ENCODE peak calls at places on chromosomes 7 and 10, in four cellular contexts. Z is body of pancreas, Q is breast epithelium, E is heart left ventricle. R is an unnamed sample.

GRCh38 chr7:101031082-101031481 is 11.2 kb downstream of the MUC17 start:
- DNase-seq in Z (no peak), Q (no peak), E (no peak), R (no peak)

GRCh38 chr7:20444041-20444440 is 113.3 kb downstream of the ITGB8 start:
- DNase-seq in Z (no peak), Q (no peak), E (no peak), R (no peak)

GRCh38 chr7:54964136-54964535 is 54.7 kb upstream of the EGFR start:
- DNase-seq in Z (no peak), Q (no peak), E (no peak), R (no peak)

GRCh38 chr7:84187813-84188212 is 6.8 kb downstream of the SEMA3A start:
- DNase-seq in Z (no peak), Q (no peak), E (no peak), R (no peak)

GRCh38 chr10:4312046-4312835 is 513.8 kb upstream of the AKR1E2 start:
- DNase-seq in Z (no peak), Q (no peak), E (no peak), R (no peak)

GRCh38 chr7:32104766-32105165 is 34.6 kb upstream of the PDE1C start:
- DNase-seq in Z (no peak), Q (no peak), E (no peak), R (no peak)

GRCh38 chr7:140010194-140010895 is 52.4 kb downstream of the PARP12 start:
- DNase-seq in Z (peak), Q (no peak), E (no peak), R (no peak)

GRCh38 chr7:73871163-73872011 is 10.4 kb downstream of the TMEM270 start:
- DNase-seq in Z (no peak), Q (no peak), E (no peak), R (no peak)

GRCh38 chr7:81583882-81584533 is 185.8 kb downstream of the HGF start:
- DNase-seq in Z (no peak), Q (no peak), E (no peak), R (no peak)

GRCh38 chr7:93563584-93563983 is 10.9 kb downstream of the CALCR start:
- DNase-seq in Z (no peak), Q (no peak), E (no peak), R (no peak)

GRCh38 chr7:155811560-155811894 is 736 bp downstream of the SHH start:
- DNase-seq in Z (no peak), Q (no peak), E (no peak), R (no peak)

GRCh38 chr7:72099784-72100183 is 312.4 kb downstream of the CALN1 start:
- DNase-seq in Z (no peak), Q (no peak), E (no peak), R (no peak)

GRCh38 chr7:12674861-12675260 is 12.6 kb upstream of the ARL4A start:
- DNase-seq in Z (peak), Q (no peak), E (no peak), R (peak)

GRCh38 chr10:101458869-101459268 is 104.9 kb downstream of the BTRC start:
- DNase-seq in Z (no peak), Q (no peak), E (no peak), R (peak)

GRCh38 chr7:36115448-36116321 is 37.4 kb upstream of the EEPD1 start:
- DNase-seq in Z (peak), Q (no peak), E (peak), R (peak)

GRCh38 chr10:1738950-1739349 is 1.6 kb upstream of the ADARB2 start:
- DNase-seq in Z (no peak), Q (no peak), E (no peak), R (no peak)

GRCh38 chr10:76939862-76940495 is 697.6 kb downstream of the KCNMA1 start:
- DNase-seq in Z (no peak), Q (no peak), E (no peak), R (no peak)

GRCh38 chr7:155374276-155375252 is 76.9 kb downstream of the INSIG1 start:
- DNase-seq in Z (no peak), Q (no peak), E (no peak), R (no peak)

GRCh38 chr10:100372415-100373297 is 25.6 kb downstream of the SCD start:
- DNase-seq in Z (no peak), Q (no peak), E (no peak), R (no peak)

GRCh38 chr7:39349452-39350123 is 216.6 kb upstream of the YAE1 start:
- DNase-seq in Z (no peak), Q (no peak), E (no peak), R (no peak)

GRCh38 chr10:109963439-109963838 is 40.1 kb upstream of the XPNPEP1 start:
- DNase-seq in Z (no peak), Q (no peak), E (no peak), R (no peak)

GRCh38 chr10:59362991-59363390 is 642 bp upstream of the FAM13C start:
- DNase-seq in Z (peak), Q (peak), E (peak), R (no peak)

GRCh38 chr10:69968830-69969229 is 83.8 kb upstream of the MACROH2A2 start:
- DNase-seq in Z (no peak), Q (no peak), E (no peak), R (no peak)

GRCh38 chr10:74799840-74800239 is 26.6 kb upstream of the KAT6B start:
- DNase-seq in Z (no peak), Q (no peak), E (no peak), R (no peak)

DNA sequence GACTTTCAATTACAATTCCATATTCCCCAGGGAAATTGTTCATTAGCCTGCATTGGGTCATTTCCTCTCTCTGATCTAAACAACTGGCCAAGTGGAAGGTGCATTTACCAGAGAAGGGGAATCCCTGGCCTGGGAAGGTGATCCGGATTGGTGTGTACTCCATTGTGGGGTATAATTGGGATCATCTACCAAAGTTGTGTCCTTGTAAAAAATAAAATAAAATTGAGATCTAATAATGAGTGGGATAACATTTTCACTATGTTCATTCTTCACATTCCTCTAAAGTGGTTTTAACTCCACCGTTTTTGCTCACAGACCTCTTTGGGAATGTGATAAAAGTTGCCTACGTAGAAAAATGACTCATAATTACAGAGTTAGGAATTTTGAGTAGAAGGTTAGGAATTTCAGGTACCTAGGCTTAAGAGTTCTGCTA is 22.8 kb downstream of the ARL5B start:
- DNase-seq in Z (no peak), Q (no peak), E (no peak), R (no peak)
- TF ChIP-seq POLR2A in Z (no peak), Q (no peak), E (no peak), R (no peak)

GRCh38 chr7:143390098-143390772 is 9.1 kb downstream of the ZYX start:
- DNase-seq in Z (no peak), Q (no peak), E (no peak), R (no peak)
- TF ChIP-seq POLR2A in Z (no peak), Q (no peak), E (no peak), R (no peak)

DNA sequence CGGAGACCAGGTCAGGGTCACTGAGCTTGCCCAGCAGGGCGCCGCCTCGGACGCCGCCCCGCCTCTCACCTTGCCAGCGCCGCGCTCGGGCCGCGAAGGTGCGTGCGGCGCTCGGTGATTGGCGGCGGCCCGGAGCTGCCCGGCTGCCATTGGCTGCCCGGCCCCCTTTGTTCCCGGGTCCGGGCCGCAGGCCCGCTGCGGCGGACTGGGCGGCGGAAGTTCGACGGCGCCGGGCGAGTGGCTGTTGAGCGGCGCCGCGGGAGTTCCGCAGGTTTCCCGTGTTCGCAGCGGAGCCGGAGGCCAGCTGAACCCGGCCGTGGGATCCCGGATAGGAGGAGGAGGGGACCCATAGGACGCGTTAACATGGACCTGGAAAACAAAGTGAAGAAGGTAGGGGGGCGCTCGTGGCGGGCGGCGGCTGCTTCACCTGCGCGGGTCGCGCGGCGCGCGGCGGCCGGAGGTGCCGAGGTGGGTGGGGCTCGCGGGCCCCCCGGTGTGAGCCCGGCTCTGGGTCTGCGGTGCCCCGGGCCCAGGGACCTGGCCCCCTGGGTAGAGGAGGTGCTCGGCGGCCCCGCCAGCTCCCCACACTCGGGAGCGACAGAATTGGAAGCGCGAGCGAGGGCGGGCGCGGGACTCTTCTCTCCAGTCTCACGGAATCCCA is at the start of gene TES:
- DNase-seq in Z (peak), Q (peak), E (peak), R (no peak)
- TF ChIP-seq POLR2A in Z (peak), Q (peak), E (no peak), R (no peak)

DNA sequence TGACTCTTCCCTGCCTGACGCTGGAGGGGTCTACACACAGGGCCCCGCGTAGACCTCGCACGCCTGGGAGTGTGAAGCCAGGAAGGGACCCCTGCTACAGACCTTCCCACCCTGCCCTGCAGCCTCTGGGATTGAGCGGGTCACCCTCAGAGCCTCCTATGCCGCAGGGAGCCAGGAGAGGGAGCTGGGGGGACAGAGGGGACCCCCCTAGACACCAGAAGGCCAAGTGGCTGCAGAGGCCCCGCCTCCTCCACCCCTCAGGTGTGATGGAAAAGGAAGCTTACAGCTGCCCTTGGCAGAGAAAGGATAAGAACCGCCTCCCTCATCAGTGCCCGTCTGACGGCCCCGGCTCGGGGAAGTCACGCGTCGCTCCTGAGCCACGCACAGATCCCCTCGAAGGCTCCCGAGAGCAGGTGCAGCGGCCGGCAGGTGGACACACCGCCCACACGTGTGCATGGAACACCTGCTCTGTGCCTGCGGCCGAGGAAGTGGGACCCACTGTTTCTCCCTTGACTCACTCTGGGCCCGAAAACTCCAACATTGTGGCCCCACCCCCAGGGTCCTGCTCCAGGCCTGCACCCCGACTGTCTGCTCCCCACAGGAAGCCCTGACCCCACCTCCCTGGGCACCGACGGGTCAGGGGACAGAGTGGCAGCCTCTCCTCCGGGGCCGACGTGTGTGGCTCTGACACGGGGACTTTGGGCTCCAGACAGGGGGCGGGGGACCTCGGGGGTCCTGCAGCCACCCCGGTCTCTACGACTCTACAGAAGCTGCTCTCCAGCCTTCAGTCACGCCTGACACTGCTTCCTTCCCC is 73.3 kb downstream of the MICALL2 start:
- DNase-seq in Z (no peak), Q (no peak), E (no peak), R (no peak)
- TF ChIP-seq POLR2A in Z (no peak), Q (no peak), E (no peak), R (no peak)

DNA sequence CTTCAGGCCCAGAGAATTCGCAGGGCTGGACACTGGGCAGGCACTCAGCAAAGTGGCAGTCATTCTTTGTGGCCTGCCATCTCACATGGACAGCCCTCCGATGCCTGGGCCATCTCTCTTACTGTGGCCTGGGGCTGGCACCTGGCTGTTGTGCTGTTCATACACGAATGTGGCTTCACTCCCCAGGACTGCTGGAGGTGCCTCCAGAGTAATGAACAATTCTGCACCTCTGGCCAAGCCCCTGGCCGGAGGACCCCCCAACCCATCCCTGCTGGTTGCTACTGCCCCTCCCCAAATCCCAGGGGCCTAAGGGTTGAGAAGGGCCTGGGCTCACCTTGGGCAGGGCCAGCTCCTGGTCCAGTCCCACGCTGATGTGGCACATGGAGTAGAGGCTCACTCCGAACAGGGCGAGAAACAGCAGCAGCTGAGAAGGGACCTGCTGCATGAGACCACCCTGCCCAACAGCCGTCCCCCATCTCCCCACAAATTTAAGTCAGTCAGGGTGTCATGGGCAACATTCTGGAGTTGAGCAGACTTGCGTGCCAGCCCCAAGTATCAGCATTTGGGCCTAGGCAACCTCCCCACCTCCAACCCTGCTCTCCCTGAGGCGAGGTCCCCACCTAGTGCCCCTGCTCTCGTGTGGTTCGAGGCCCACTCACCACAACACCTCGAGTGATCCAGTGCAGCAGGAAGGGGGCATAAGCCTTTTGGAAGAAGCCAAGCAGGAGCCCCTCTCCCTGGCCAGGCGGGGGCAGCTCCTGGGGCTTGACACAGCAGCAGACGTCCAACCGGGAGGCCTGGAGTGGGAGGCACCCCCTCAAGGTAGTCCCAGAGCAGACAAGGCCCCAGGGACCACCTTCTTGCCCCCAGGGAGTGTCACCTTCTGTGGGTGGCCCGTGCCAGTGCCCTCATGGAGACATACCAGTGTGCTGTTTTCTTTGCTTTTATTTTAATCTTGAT is 9.4 kb downstream of the NPC1L1 start:
- DNase-seq in Z (no peak), Q (no peak), E (no peak), R (no peak)
- TF ChIP-seq POLR2A in Z (no peak), Q (no peak), E (no peak), R (no peak)

GRCh38 chr10:6145979-6146432 is 56.7 kb upstream of the PFKFB3 start:
- DNase-seq in Z (no peak), Q (no peak), E (no peak), R (no peak)

GRCh38 chr10:6143128-6143527 is 54.3 kb downstream of the RBM17 start:
- DNase-seq in Z (no peak), Q (no peak), E (no peak), R (no peak)

GRCh38 chr10:6145414-6145978 is 56.7 kb downstream of the RBM17 start:
- DNase-seq in Z (no peak), Q (no peak), E (no peak), R (no peak)

GRCh38 chr10:6146921-6147320 is 55.8 kb upstream of the PFKFB3 start:
- DNase-seq in Z (no peak), Q (no peak), E (no peak), R (no peak)

DNA sequence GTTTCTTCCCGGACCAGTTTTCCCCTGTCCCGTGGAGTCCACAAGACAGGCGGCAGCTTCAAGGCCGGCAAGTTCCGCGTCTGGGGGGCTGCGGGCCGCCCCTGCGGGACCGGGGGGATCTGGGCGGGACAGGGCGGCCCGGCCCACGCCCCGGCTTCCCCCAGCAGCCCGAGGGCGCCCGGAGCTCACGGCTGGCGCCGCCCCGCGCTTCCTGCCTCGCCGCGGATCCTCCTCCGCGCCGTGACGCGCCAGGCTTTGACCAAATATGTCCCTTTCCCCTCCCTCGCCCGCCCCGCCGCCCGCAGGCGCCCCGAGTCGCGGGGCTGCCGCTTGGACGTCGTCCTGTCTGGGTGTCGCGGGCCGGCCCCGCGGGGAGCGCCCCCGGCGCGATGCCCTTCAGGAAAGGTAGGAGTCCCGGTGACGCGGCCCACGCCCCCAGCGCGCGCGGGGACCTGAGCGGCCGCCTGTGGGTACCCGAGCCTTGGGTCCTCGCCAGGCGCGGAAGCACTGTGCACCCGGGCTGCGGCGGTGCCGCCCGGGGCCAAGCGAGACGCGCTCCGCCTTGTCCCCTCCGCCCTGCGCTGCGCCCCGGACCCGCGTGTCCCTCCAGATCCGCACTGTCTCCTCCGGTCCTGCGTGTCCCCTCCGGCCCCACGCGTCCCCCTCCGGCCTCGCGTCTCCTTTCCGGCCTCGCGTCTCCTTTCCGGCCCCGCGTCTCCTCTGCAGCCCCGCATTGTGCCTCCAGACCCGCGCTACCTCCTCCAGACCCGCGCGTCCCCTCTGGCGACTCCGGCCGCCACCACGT is 56.0 kb downstream of the RBM17 start:
- DNase-seq in Z (peak), Q (peak), E (peak), R (peak)
- TF ChIP-seq POLR2A in Z (peak), Q (no peak), E (no peak), R (peak)

GRCh38 chr7:22082886-22083710 is 137.4 kb upstream of the CDCA7L start:
- DNase-seq in Z (peak), Q (peak), E (peak), R (peak)
- TF ChIP-seq POLR2A in Z (peak), Q (no peak), E (no peak), R (no peak)

DNA sequence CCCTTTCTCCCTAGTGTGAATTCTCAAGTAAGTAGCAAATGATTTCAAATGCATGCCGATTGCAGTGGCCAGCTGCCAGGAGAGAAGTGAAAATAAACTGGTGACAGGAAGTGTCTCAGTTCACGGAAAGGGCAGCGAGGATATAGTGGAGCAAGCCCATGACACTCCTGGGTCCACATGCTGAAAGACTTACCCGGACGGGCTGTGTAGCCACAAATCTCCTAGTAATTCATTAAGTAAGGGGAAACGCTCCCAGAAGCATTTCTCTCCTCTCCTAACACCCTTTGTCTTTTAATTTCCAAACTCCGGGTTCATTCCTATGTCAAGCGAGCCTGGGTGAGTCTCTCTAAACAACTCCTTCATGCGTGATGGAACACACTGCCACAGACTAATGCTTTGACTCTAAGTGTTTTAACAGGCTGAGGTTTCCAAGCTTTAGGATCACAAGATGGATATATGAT is 125.6 kb downstream of the CYP26A1 start:
- DNase-seq in Z (peak), Q (no peak), E (peak), R (no peak)
- TF ChIP-seq POLR2A in Z (no peak), Q (no peak), E (no peak), R (no peak)

DNA sequence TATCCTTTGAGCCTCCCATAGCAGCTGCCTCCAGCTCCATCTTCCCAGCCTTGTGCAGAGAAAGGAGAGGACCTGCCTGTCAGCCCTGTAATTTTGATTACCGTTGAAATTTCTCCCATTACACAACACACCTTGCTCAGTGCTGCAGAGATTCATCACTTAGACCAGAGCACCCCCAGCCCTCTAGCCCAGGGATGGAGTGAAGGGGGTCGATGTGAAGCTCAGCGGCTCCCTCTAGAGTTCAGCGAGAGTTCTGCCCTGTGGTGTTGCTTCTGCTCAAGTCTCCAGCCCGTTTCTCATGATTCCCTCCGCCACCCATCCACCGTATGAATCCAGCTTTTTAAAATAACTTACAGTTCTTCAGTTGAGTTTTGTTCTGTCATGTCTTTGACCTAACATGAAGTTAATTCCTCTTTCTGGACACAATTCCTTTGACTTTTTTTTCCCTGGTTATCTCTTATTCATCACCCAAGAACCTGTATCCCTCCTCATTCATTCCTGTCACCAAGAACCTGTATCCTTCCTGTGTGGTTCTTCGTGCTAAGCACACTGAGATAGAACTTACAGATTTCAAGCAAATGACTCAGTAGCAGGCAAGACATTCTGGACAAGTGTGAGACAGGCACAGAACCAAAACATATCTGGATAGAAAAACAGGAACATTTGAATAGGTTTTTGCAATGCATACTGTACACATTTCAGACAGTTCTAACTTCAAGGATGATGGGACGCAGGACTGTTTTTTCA is 34.9 kb upstream of the ZNF32 start:
- DNase-seq in Z (no peak), Q (no peak), E (no peak), R (peak)
- TF ChIP-seq POLR2A in Z (no peak), Q (no peak), E (no peak), R (no peak)